ENCODE peak calls at places on chromosomes 5 and 9, in six cellular contexts. One of them, this sample, is unnamed.

GRCh38 chr5:135016926-135017325 is 17.1 kb downstream of the PITX1 start:
- DNase-seq in nucleus accumbens: no peak
- DNase-seq in GM12892: no peak
- DNase-seq in SHP77: no peak
- DNase-seq in stimulated activated CD4-positive, alpha-beta T cell treated with anti-CD3 and anti-CD28 coated beads, Interleukin-4, amount 100 ng/mL, for 48 hours: no peak
- DNase-seq in Peyer's patch: peak
- DNase-seq in this sample: peak

GRCh38 chr9:132937463-132937901 is 6.9 kb downstream of the TSC1 start:
- DNase-seq in nucleus accumbens: no peak
- DNase-seq in Peyer's patch: no peak
- DNase-seq in stimulated activated CD4-positive, alpha-beta T cell treated with anti-CD3 and anti-CD28 coated beads, Interleukin-4, amount 100 ng/mL, for 48 hours: no peak
- DNase-seq in GM12892: no peak
- DNase-seq in SHP77: no peak
- DNase-seq in this sample: no peak

GRCh38 chr9:82419827-82420486 is 431.4 kb downstream of the SPATA31D1 start:
- DNase-seq in stimulated activated CD4-positive, alpha-beta T cell treated with anti-CD3 and anti-CD28 coated beads, Interleukin-4, amount 100 ng/mL, for 48 hours: no peak
- DNase-seq in GM12892: no peak
- DNase-seq in Peyer's patch: no peak
- DNase-seq in SHP77: no peak
- DNase-seq in nucleus accumbens: no peak
- DNase-seq in this sample: no peak

GRCh38 chr5:169547508-169547907 is 36.1 kb upstream of the SPDL1 start:
- DNase-seq in nucleus accumbens: no peak
- DNase-seq in stimulated activated CD4-positive, alpha-beta T cell treated with anti-CD3 and anti-CD28 coated beads, Interleukin-4, amount 100 ng/mL, for 48 hours: no peak
- DNase-seq in GM12892: no peak
- DNase-seq in SHP77: no peak
- DNase-seq in Peyer's patch: no peak
- DNase-seq in this sample: no peak

GRCh38 chr5:164332349-164333196 is 827.2 kb downstream of the MAT2B start:
- DNase-seq in SHP77: no peak
- DNase-seq in stimulated activated CD4-positive, alpha-beta T cell treated with anti-CD3 and anti-CD28 coated beads, Interleukin-4, amount 100 ng/mL, for 48 hours: no peak
- DNase-seq in Peyer's patch: no peak
- DNase-seq in nucleus accumbens: no peak
- DNase-seq in GM12892: no peak
- DNase-seq in this sample: no peak

GRCh38 chr9:13209498-13209897 is 70.0 kb downstream of the MPDZ start:
- DNase-seq in nucleus accumbens: no peak
- DNase-seq in Peyer's patch: no peak
- DNase-seq in stimulated activated CD4-positive, alpha-beta T cell treated with anti-CD3 and anti-CD28 coated beads, Interleukin-4, amount 100 ng/mL, for 48 hours: no peak
- DNase-seq in GM12892: no peak
- DNase-seq in SHP77: no peak
- DNase-seq in this sample: no peak

GRCh38 chr9:69798737-69799136 is 21.9 kb upstream of the CFAP95 start:
- DNase-seq in Peyer's patch: no peak
- DNase-seq in nucleus accumbens: no peak
- DNase-seq in SHP77: peak
- DNase-seq in stimulated activated CD4-positive, alpha-beta T cell treated with anti-CD3 and anti-CD28 coated beads, Interleukin-4, amount 100 ng/mL, for 48 hours: no peak
- DNase-seq in GM12892: no peak
- DNase-seq in this sample: no peak

GRCh38 chr5:5710471-5710870 is 288.0 kb downstream of the ICE1 start:
- DNase-seq in Peyer's patch: no peak
- DNase-seq in GM12892: no peak
- DNase-seq in stimulated activated CD4-positive, alpha-beta T cell treated with anti-CD3 and anti-CD28 coated beads, Interleukin-4, amount 100 ng/mL, for 48 hours: no peak
- DNase-seq in nucleus accumbens: no peak
- DNase-seq in SHP77: no peak
- DNase-seq in this sample: no peak

GRCh38 chr5:134581241-134581981 is 51.2 kb downstream of the SAR1B start:
- DNase-seq in stimulated activated CD4-positive, alpha-beta T cell treated with anti-CD3 and anti-CD28 coated beads, Interleukin-4, amount 100 ng/mL, for 48 hours: no peak
- DNase-seq in Peyer's patch: peak
- DNase-seq in SHP77: no peak
- DNase-seq in GM12892: no peak
- DNase-seq in nucleus accumbens: peak
- DNase-seq in this sample: no peak

GRCh38 chr9:137168907-137169763 is 716 bp downstream of the LRRC26 start:
- DNase-seq in nucleus accumbens: no peak
- DNase-seq in stimulated activated CD4-positive, alpha-beta T cell treated with anti-CD3 and anti-CD28 coated beads, Interleukin-4, amount 100 ng/mL, for 48 hours: no peak
- DNase-seq in GM12892: peak
- DNase-seq in SHP77: peak
- DNase-seq in Peyer's patch: no peak
- DNase-seq in this sample: no peak

GRCh38 chr9:108297025-108297424 is 558.8 kb downstream of the ACTL7B start:
- DNase-seq in GM12892: no peak
- DNase-seq in nucleus accumbens: no peak
- DNase-seq in SHP77: no peak
- DNase-seq in Peyer's patch: no peak
- DNase-seq in stimulated activated CD4-positive, alpha-beta T cell treated with anti-CD3 and anti-CD28 coated beads, Interleukin-4, amount 100 ng/mL, for 48 hours: no peak
- DNase-seq in this sample: no peak

This sample was measured in spleen.